ENCODE peak calls at places on chromosomes 13 and 19, in five cellular contexts. One of them, this sample, is unnamed.

GRCh38 chr13:110565296-110565695 is 3.8 kb upstream of the RAB20 start:
- DNase-seq in thoracic aorta: no peak
- DNase-seq in AG10803: no peak
- DNase-seq in fibroblast of the aortic adventitia: no peak
- DNase-seq in astrocyte of the cerebellum: no peak
- DNase-seq in this sample: no peak

GRCh38 chr13:47281981-47282380 is 385.1 kb upstream of the HTR2A start:
- DNase-seq in thoracic aorta: no peak
- DNase-seq in AG10803: no peak
- DNase-seq in fibroblast of the aortic adventitia: no peak
- DNase-seq in astrocyte of the cerebellum: no peak
- DNase-seq in this sample: no peak

GRCh38 chr19:51724543-51724942 is 752 bp upstream of the HAS1 start:
- DNase-seq in thoracic aorta: no peak
- DNase-seq in AG10803: no peak
- DNase-seq in fibroblast of the aortic adventitia: peak
- DNase-seq in astrocyte of the cerebellum: no peak
- DNase-seq in this sample: no peak

GRCh38 chr13:43326100-43326499 is 302.7 kb downstream of the DNAJC15 start:
- DNase-seq in thoracic aorta: no peak
- DNase-seq in AG10803: no peak
- DNase-seq in fibroblast of the aortic adventitia: no peak
- DNase-seq in astrocyte of the cerebellum: no peak
- DNase-seq in this sample: no peak

GRCh38 chr13:37417042-37417441 is 181.5 kb downstream of the POSTN start:
- DNase-seq in thoracic aorta: no peak
- DNase-seq in AG10803: no peak
- DNase-seq in fibroblast of the aortic adventitia: no peak
- DNase-seq in astrocyte of the cerebellum: no peak
- DNase-seq in this sample: no peak

GRCh38 chr19:36081385-36081784 is 26.7 kb downstream of the WDR62 start:
- DNase-seq in thoracic aorta: no peak
- DNase-seq in AG10803: peak
- DNase-seq in fibroblast of the aortic adventitia: peak
- DNase-seq in astrocyte of the cerebellum: no peak
- DNase-seq in this sample: no peak

GRCh38 chr13:112724788-112725345 is 35.0 kb downstream of the ATP11A start:
- DNase-seq in thoracic aorta: no peak
- DNase-seq in AG10803: no peak
- DNase-seq in fibroblast of the aortic adventitia: no peak
- DNase-seq in astrocyte of the cerebellum: no peak
- DNase-seq in this sample: no peak

GRCh38 chr13:112141643-112142400 is 74.9 kb downstream of the SOX1 start:
- DNase-seq in thoracic aorta: no peak
- DNase-seq in AG10803: no peak
- DNase-seq in fibroblast of the aortic adventitia: no peak
- DNase-seq in astrocyte of the cerebellum: no peak
- DNase-seq in this sample: no peak

GRCh38 chr19:41705393-41706174 is 2.8 kb upstream of the CEACAM5 start:
- DNase-seq in thoracic aorta: no peak
- DNase-seq in AG10803: no peak
- DNase-seq in fibroblast of the aortic adventitia: no peak
- DNase-seq in astrocyte of the cerebellum: no peak
- DNase-seq in this sample: no peak

GRCh38 chr13:25253702-25254101 is 33.6 kb downstream of the MTMR6 start:
- DNase-seq in thoracic aorta: no peak
- DNase-seq in AG10803: peak
- DNase-seq in fibroblast of the aortic adventitia: peak
- DNase-seq in astrocyte of the cerebellum: no peak
- DNase-seq in this sample: no peak

GRCh38 chr19:41945135-41945766 is 13.9 kb downstream of the RABAC1 start:
- DNase-seq in thoracic aorta: no peak
- DNase-seq in AG10803: no peak
- DNase-seq in fibroblast of the aortic adventitia: no peak
- DNase-seq in astrocyte of the cerebellum: no peak
- DNase-seq in this sample: no peak

GRCh38 chr13:40995997-40996396 is 23.1 kb downstream of the ELF1 start:
- DNase-seq in thoracic aorta: no peak
- DNase-seq in AG10803: no peak
- DNase-seq in fibroblast of the aortic adventitia: no peak
- DNase-seq in astrocyte of the cerebellum: no peak
- DNase-seq in this sample: no peak

GRCh38 chr13:40993987-40994386 is 25.1 kb downstream of the ELF1 start:
- DNase-seq in thoracic aorta: no peak
- DNase-seq in AG10803: no peak
- DNase-seq in fibroblast of the aortic adventitia: no peak
- DNase-seq in astrocyte of the cerebellum: no peak
- DNase-seq in this sample: no peak

GRCh38 chr13:40992678-40993077 is 26.4 kb downstream of the ELF1 start:
- DNase-seq in thoracic aorta: no peak
- DNase-seq in AG10803: no peak
- DNase-seq in fibroblast of the aortic adventitia: peak
- DNase-seq in astrocyte of the cerebellum: no peak
- DNase-seq in this sample: no peak

GRCh38 chr13:40994581-40995230 is 24.4 kb downstream of the ELF1 start:
- DNase-seq in thoracic aorta: no peak
- DNase-seq in AG10803: no peak
- DNase-seq in fibroblast of the aortic adventitia: no peak
- DNase-seq in astrocyte of the cerebellum: no peak
- DNase-seq in this sample: no peak

GRCh38 chr13:40993119-40993518 is 26.0 kb downstream of the ELF1 start:
- DNase-seq in thoracic aorta: no peak
- DNase-seq in AG10803: peak
- DNase-seq in fibroblast of the aortic adventitia: peak
- DNase-seq in astrocyte of the cerebellum: peak
- DNase-seq in this sample: no peak
- TF ChIP-seq CTCF in thoracic aorta: no peak
- TF ChIP-seq CTCF in AG10803: no peak
- TF ChIP-seq CTCF in fibroblast of the aortic adventitia: no peak
- TF ChIP-seq CTCF in astrocyte of the cerebellum: no peak
- TF ChIP-seq CTCF in this sample: no peak

DNA sequence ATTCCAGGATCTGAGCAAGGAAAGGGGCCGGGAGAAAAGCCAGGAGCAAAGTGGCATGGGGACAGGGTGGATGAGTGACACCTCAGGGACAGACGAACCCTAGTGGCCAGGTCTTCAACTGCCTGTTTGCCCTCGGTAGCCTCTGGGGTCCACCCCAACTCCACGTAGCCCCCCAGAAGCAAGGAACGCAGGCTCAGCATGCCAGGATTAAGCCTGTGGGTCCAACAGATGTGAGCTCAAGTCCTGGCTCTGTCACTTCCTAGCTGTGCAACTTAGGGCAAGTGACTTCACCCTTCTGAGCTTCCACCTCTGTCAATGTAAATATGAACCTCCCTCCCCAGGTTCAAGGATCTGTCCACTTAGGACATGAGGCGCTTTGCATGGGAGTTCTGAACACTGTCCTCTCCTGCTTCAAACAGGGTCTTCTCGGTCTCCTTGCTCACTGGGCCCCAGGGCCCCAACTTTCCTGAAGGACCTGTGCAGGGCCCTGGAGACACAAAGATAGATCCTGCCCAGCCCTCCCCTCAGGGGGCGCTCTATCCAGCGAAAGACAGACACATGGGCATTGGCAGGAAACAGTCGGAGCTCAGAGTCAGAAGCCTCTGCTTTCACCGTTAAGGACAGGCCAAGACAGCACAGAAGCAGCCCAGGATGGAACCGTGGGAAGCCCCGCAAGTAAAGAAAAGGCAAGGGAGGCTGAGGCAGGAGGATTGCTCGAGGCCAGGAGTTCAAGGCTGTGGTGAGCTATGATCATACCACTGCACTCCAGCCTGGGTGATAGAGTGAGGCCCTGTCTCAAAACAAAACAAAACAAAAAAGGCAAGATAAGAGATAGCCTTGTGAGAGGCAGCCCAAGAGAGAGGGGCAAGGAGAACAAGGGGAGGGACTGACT is 13.2 kb downstream of the SYDE1 start:
- DNase-seq in thoracic aorta: no peak
- DNase-seq in AG10803: no peak
- DNase-seq in fibroblast of the aortic adventitia: no peak
- DNase-seq in astrocyte of the cerebellum: no peak
- DNase-seq in this sample: no peak
- TF ChIP-seq CTCF in thoracic aorta: no peak
- TF ChIP-seq CTCF in AG10803: no peak
- TF ChIP-seq CTCF in fibroblast of the aortic adventitia: no peak
- TF ChIP-seq CTCF in astrocyte of the cerebellum: no peak
- TF ChIP-seq CTCF in this sample: peak

DNA sequence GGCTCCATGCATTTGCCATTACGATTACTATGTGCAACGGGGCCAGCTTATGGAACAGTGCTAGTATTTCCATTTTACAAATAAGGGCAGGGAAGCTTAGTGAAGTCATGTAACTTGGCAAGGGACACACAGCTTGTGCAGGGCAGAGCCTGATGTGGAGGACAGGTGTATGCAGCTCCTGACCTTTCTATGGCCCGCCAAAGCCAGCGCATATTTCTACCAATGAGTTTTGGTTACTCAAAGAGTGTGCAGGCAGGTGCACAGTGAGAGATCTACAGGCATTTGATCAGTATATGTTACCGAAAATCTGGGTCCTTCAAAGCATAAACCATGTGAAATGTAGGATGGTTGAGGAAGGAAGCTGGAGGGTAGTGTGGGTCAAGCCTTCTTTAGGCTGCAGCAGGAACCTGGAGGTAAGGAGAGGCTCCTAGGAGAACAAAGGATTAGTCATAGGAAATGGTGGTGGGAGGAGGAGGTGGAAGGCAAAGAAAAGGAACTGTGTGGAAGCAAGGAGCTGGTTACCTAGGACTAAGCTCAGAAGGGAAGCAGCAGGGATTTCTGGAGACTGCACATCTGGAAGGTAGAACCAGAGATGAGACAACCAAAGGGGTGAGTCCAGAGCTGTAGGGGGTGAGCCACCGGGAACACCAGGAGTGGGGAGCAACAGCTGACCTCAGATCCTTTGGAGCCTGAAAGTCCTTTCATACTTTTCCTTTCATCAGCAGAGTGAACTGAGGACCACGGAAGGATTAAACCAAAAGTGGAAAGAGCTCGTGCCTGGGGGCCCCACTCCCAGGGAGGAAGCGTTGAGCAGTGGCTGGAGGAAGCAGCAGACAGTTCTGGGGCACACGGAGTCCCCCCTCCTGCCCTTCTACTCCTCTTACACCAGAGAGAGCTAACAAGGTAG is 4.2 kb upstream of the PDX1 start:
- DNase-seq in thoracic aorta: no peak
- DNase-seq in AG10803: no peak
- DNase-seq in fibroblast of the aortic adventitia: no peak
- DNase-seq in astrocyte of the cerebellum: no peak
- DNase-seq in this sample: no peak
- TF ChIP-seq CTCF in thoracic aorta: no peak
- TF ChIP-seq CTCF in AG10803: no peak
- TF ChIP-seq CTCF in fibroblast of the aortic adventitia: no peak
- TF ChIP-seq CTCF in astrocyte of the cerebellum: no peak
- TF ChIP-seq CTCF in this sample: no peak

GRCh38 chr13:97945342-97945741 is 8.1 kb upstream of the IPO5 start:
- DNase-seq in thoracic aorta: no peak
- DNase-seq in AG10803: peak
- DNase-seq in fibroblast of the aortic adventitia: peak
- DNase-seq in astrocyte of the cerebellum: no peak
- DNase-seq in this sample: no peak

GRCh38 chr13:97946951-97947588 is 6.4 kb upstream of the IPO5 start:
- DNase-seq in thoracic aorta: no peak
- DNase-seq in AG10803: peak
- DNase-seq in fibroblast of the aortic adventitia: peak
- DNase-seq in astrocyte of the cerebellum: peak
- DNase-seq in this sample: peak

GRCh38 chr13:97945792-97946419 is 7.6 kb upstream of the IPO5 start:
- DNase-seq in thoracic aorta: no peak
- DNase-seq in AG10803: peak
- DNase-seq in fibroblast of the aortic adventitia: no peak
- DNase-seq in astrocyte of the cerebellum: no peak
- DNase-seq in this sample: peak

GRCh38 chr13:97951376-97951775 is 2.1 kb upstream of the IPO5 start:
- DNase-seq in thoracic aorta: no peak
- DNase-seq in AG10803: no peak
- DNase-seq in fibroblast of the aortic adventitia: no peak
- DNase-seq in astrocyte of the cerebellum: no peak
- DNase-seq in this sample: no peak

DNA sequence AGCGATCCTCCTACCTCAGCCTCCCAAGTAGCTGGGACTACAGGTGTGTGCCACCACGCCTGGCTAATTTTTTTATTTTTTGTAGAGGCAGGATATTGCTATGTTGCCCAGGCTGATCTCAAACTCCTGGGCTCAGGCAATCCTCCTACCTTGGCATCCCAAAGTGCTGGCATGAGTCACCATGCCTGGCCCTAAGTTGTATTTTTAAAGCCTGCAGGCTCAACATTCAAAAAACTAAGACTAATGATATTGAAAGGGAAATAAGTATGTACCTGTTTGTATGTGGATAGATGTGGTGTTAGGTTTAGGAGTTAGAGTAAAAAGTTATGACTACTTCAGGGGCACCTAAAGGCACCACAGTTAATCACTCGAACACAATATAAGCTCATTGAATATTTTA is 5.4 kb upstream of the IPO5 start:
- DNase-seq in thoracic aorta: no peak
- DNase-seq in AG10803: no peak
- DNase-seq in fibroblast of the aortic adventitia: no peak
- DNase-seq in astrocyte of the cerebellum: no peak
- DNase-seq in this sample: peak
- TF ChIP-seq CTCF in thoracic aorta: no peak
- TF ChIP-seq CTCF in AG10803: no peak
- TF ChIP-seq CTCF in fibroblast of the aortic adventitia: no peak
- TF ChIP-seq CTCF in astrocyte of the cerebellum: no peak
- TF ChIP-seq CTCF in this sample: no peak

GRCh38 chr13:52669677-52670076 is 17.0 kb downstream of the SUGT1 start:
- DNase-seq in thoracic aorta: no peak
- DNase-seq in AG10803: no peak
- DNase-seq in fibroblast of the aortic adventitia: no peak
- DNase-seq in astrocyte of the cerebellum: no peak
- DNase-seq in this sample: no peak

GRCh38 chr13:52664269-52664668 is 11.6 kb downstream of the SUGT1 start:
- DNase-seq in thoracic aorta: no peak
- DNase-seq in AG10803: no peak
- DNase-seq in fibroblast of the aortic adventitia: no peak
- DNase-seq in astrocyte of the cerebellum: no peak
- DNase-seq in this sample: no peak

GRCh38 chr13:52670726-52671125 is 18.1 kb downstream of the SUGT1 start:
- DNase-seq in thoracic aorta: no peak
- DNase-seq in AG10803: no peak
- DNase-seq in fibroblast of the aortic adventitia: no peak
- DNase-seq in astrocyte of the cerebellum: no peak
- DNase-seq in this sample: no peak

GRCh38 chr13:52659340-52659739 is 6.7 kb downstream of the SUGT1 start:
- DNase-seq in thoracic aorta: no peak
- DNase-seq in AG10803: no peak
- DNase-seq in fibroblast of the aortic adventitia: no peak
- DNase-seq in astrocyte of the cerebellum: no peak
- DNase-seq in this sample: no peak

DNA sequence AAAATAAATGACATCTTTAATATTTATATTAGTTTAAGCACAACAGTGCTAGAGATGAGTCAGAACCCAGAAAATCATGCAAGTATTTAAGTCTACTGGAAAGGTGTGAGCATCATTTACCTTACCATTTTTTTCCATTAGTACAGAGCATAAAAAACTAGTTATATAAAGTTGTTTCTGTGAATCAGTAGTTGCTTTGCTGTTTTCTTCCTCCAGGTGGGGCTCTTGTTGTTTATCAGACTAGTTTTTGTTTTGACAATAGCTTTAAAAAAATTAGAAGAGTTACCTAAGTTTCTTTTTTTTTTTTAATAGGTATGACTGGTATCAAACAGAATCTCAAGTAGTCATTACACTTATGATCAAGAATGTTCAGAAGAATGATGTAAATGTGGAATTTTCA is 12.7 kb downstream of the SUGT1 start:
- DNase-seq in thoracic aorta: no peak
- DNase-seq in AG10803: peak
- DNase-seq in fibroblast of the aortic adventitia: peak
- DNase-seq in astrocyte of the cerebellum: peak
- DNase-seq in this sample: peak
- TF ChIP-seq CTCF in thoracic aorta: no peak
- TF ChIP-seq CTCF in AG10803: peak
- TF ChIP-seq CTCF in fibroblast of the aortic adventitia: peak
- TF ChIP-seq CTCF in astrocyte of the cerebellum: peak
- TF ChIP-seq CTCF in this sample: peak